ENCODE peak calls at places on chromosomes 16 and 17, in seven cellular contexts. O is A673; R is GM06990; A is effector memory CD8-positive, alpha-beta T cell; I is heart right ventricle; C is H54; S is IMR-90. N is an unnamed sample.

GRCh38 chr17:7835818-7836595 is 2.0 kb downstream of the KDM6B start:
- DNase-seq in O (peak), R (no peak), A (peak), I (peak), C (no peak), S (peak), N (peak)

GRCh38 chr17:62950067-62950466 is 16.0 kb upstream of the TANC2 start:
- DNase-seq in O (peak), R (no peak), A (no peak), I (no peak), C (peak), S (peak), N (peak)

GRCh38 chr17:49294126-49294525 is 63.5 kb upstream of the PHOSPHO1 start:
- DNase-seq in O (no peak), R (no peak), A (no peak), I (no peak), C (no peak), S (no peak), N (no peak)

GRCh38 chr16:84718-85452 is 6.9 kb downstream of the MPG start:
- DNase-seq in O (no peak), R (peak), A (peak), I (no peak), C (peak), S (peak), N (peak)

GRCh38 chr17:17645961-17646360 is 35.3 kb upstream of the RAI1 start:
- DNase-seq in O (no peak), R (no peak), A (no peak), I (no peak), C (no peak), S (peak), N (no peak)

GRCh38 chr17:82657926-82658325 is 9.7 kb upstream of the WDR45B start:
- DNase-seq in O (no peak), R (no peak), A (no peak), I (no peak), C (no peak), S (no peak), N (no peak)

GRCh38 chr17:42358434-42358833 is 29.8 kb downstream of the STAT3 start:
- DNase-seq in O (no peak), R (no peak), A (no peak), I (no peak), C (no peak), S (no peak), N (no peak)

GRCh38 chr16:68288252-68288650 is 22.5 kb downstream of the SLC7A6OS start:
- DNase-seq in O (no peak), R (no peak), A (no peak), I (no peak), C (no peak), S (no peak), N (no peak)

N was measured in SK-MEL-5.